ENCODE peak calls at places on chromosomes 13 and 19, in four cellular contexts. A, C, L and X are unnamed samples.

GRCh38 chr13:45695198-45695730 is 6.9 kb upstream of the CBY2 start:
- DNase-seq in A (peak; percentile 76), C (no peak), L (no peak), X (no peak)

GRCh38 chr13:41004875-41005693 is 14.0 kb downstream of the ELF1 start:
- DNase-seq in A (peak; percentile 79), C (no peak), L (no peak), X (no peak)

GRCh38 chr19:17751103-17751911 is at the start of gene FCHO1:
- DNase-seq in A (peak; percentile 93), C (peak; percentile 74), L (no peak), X (peak; percentile 22)

GRCh38 chr13:31747966-31748365 is 8.6 kb downstream of the RXFP2 start:
- DNase-seq in A (no peak), C (no peak), L (no peak), X (no peak)

GRCh38 chr19:16869331-16869972 is 19.3 kb upstream of the F2RL3 start:
- DNase-seq in A (no peak), C (no peak), L (no peak), X (no peak)

GRCh38 chr19:23792784-23793183 is 34.1 kb upstream of the ZNF681 start:
- DNase-seq in A (no peak), C (no peak), L (no peak), X (no peak)

GRCh38 chr13:49404621-49405020 is 39.2 kb downstream of the CAB39L start:
- DNase-seq in A (no peak), C (no peak), L (no peak), X (no peak)

GRCh38 chr13:106640515-106640914 is 72.6 kb upstream of the ARGLU1 start:
- DNase-seq in A (no peak), C (no peak), L (no peak), X (no peak)

GRCh38 chr19:41937525-41937924 is 9.3 kb upstream of the ERFL start:
- DNase-seq in A (no peak), C (no peak), L (no peak), X (no peak)

GRCh38 chr13:65964672-65965071 is 1265.5 kb downstream of the PCDH9 start:
- DNase-seq in A (no peak), C (no peak), L (no peak), X (no peak)

GRCh38 chr19:8654591-8655339 is 24.3 kb downstream of the NFILZ start:
- DNase-seq in A (peak; percentile 53), C (peak; percentile 36), L (no peak), X (no peak)

GRCh38 chr13:103195762-103196161 is 129.5 kb upstream of the SLC10A2 start:
- DNase-seq in A (no peak), C (no peak), L (no peak), X (no peak)

GRCh38 chr19:54136086-54136863 is 1.3 kb upstream of the CNOT3 start:
- DNase-seq in A (no peak), C (no peak), L (no peak), X (no peak)

GRCh38 chr13:27450921-27451461 is 627 bp upstream of the MTIF3 start:
- DNase-seq in A (peak; percentile 17), C (no peak), L (peak; percentile 27), X (no peak)

GRCh38 chr13:79295906-79296564 is 110.0 kb downstream of the RBM26 start:
- DNase-seq in A (no peak), C (no peak), L (no peak), X (no peak)

GRCh38 chr19:56245062-56245740 is 27.3 kb upstream of the EDDM13 start:
- DNase-seq in A (no peak), C (no peak), L (no peak), X (no peak)

GRCh38 chr19:35334064-35334753 is 5.2 kb downstream of the CD22 start:
- DNase-seq in A (no peak), C (no peak), L (no peak), X (no peak)

GRCh38 chr19:50280983-50281382 is 48.2 kb downstream of the KCNC3 start:
- DNase-seq in A (no peak), C (no peak), L (no peak), X (no peak)

GRCh38 chr13:102291587-102292218 is 110.1 kb downstream of the FGF14 start:
- DNase-seq in A (no peak), C (no peak), L (no peak), X (no peak)

GRCh38 chr19:13946414-13946813 is 5.9 kb upstream of the DCAF15 start:
- DNase-seq in A (no peak), C (no peak), L (no peak), X (no peak)

GRCh38 chr19:50331187-50332013 is 2.2 kb upstream of the KCNC3 start:
- DNase-seq in A (no peak), C (no peak), L (no peak), X (no peak)

GRCh38 chr19:16367269-16367683 is 42.6 kb downstream of the KLF2 start:
- DNase-seq in A (peak; percentile 78), C (no peak), L (no peak), X (no peak)

GRCh38 chr19:13153627-13154240 is 3.5 kb downstream of the IER2 start:
- DNase-seq in A (no peak), C (no peak), L (peak; percentile 35), X (no peak)

GRCh38 chr13:114309806-114310410 is 4.4 kb upstream of the CHAMP1 start:
- DNase-seq in A (no peak), C (no peak), L (no peak), X (no peak)

GRCh38 chr13:48000559-48001126 is 430 bp downstream of the SUCLA2 start:
- DNase-seq in A (peak; percentile 7), C (no peak), L (no peak), X (no peak)